ENCODE peak calls at places on chromosome 1, in four cellular contexts. One of them, this sample, is unnamed.

GRCh38 chr1:17113973-17114372 is 5.3 kb downstream of the PADI2 start:
- DNase-seq in mesothelial cell of epicardium: no peak
- DNase-seq in NCI-H1092: no peak
- DNase-seq in CD8-positive, alpha-beta memory T cell: no peak
- DNase-seq in this sample: no peak

GRCh38 chr1:159916240-159917051 is 8.9 kb downstream of the TAGLN2 start:
- DNase-seq in mesothelial cell of epicardium: no peak
- DNase-seq in NCI-H1092: peak
- DNase-seq in CD8-positive, alpha-beta memory T cell: no peak
- DNase-seq in this sample: no peak

GRCh38 chr1:17759114-17759513 is 4.0 kb downstream of the ACTL8 start:
- DNase-seq in mesothelial cell of epicardium: no peak
- DNase-seq in NCI-H1092: no peak
- DNase-seq in CD8-positive, alpha-beta memory T cell: no peak
- DNase-seq in this sample: no peak

GRCh38 chr1:6861075-6861724 is 75.9 kb downstream of the CAMTA1 start:
- DNase-seq in mesothelial cell of epicardium: no peak
- DNase-seq in NCI-H1092: no peak
- DNase-seq in CD8-positive, alpha-beta memory T cell: no peak
- DNase-seq in this sample: no peak

GRCh38 chr1:8517579-8518489 is 199.9 kb downstream of the SLC45A1 start:
- DNase-seq in mesothelial cell of epicardium: no peak
- DNase-seq in NCI-H1092: no peak
- DNase-seq in CD8-positive, alpha-beta memory T cell: peak
- DNase-seq in this sample: no peak

GRCh38 chr1:160763993-160764392 is 24.9 kb downstream of the SLAMF7 start:
- DNase-seq in mesothelial cell of epicardium: no peak
- DNase-seq in NCI-H1092: no peak
- DNase-seq in CD8-positive, alpha-beta memory T cell: no peak
- DNase-seq in this sample: no peak

GRCh38 chr1:182433580-182433979 is 16.4 kb upstream of the RGSL1 start:
- DNase-seq in mesothelial cell of epicardium: no peak
- DNase-seq in NCI-H1092: no peak
- DNase-seq in CD8-positive, alpha-beta memory T cell: no peak
- DNase-seq in this sample: no peak

GRCh38 chr1:52237430-52237829 is 95.5 kb downstream of the ZFYVE9 start:
- DNase-seq in mesothelial cell of epicardium: no peak
- DNase-seq in NCI-H1092: no peak
- DNase-seq in CD8-positive, alpha-beta memory T cell: no peak
- DNase-seq in this sample: no peak

GRCh38 chr1:202007703-202008489 is 2.5 kb upstream of the ELF3 start:
- DNase-seq in mesothelial cell of epicardium: peak
- DNase-seq in NCI-H1092: no peak
- DNase-seq in CD8-positive, alpha-beta memory T cell: no peak
- DNase-seq in this sample: no peak